ENCODE peak calls at places on chromosome 5, in five cellular contexts. O is astrocyte; G is mammary epithelial cell; H is ovary; Z is CD8-positive, alpha-beta T cell. A is an unnamed sample.
A peak's percentile ranks its signal among the peaks of the same experiment; 100 is the strongest.

GRCh38 chr5:122605236-122605635 is 169.6 kb upstream of the SNX2 start:
- DNase-seq in Z (no peak), G (no peak), O (no peak), H (no peak), A (no peak)

GRCh38 chr5:54021413-54022155 is 288.8 kb downstream of the ARL15 start:
- DNase-seq in O (peak; percentile 13), H (no peak), G (peak; percentile 10), Z (no peak), A (peak; percentile 62)

GRCh38 chr5:82359286-82359685 is 81.1 kb upstream of the RPS23 start:
- DNase-seq in O (peak; percentile 76), Z (no peak), G (peak; percentile 36), H (no peak), A (no peak)

GRCh38 chr5:66224273-66224672 is 80.2 kb downstream of the SREK1 start:
- DNase-seq in G (no peak), O (no peak), H (no peak), Z (no peak), A (no peak)

GRCh38 chr5:158953929-158954534 is 145.7 kb downstream of the EBF1 start:
- DNase-seq in Z (no peak), H (no peak), G (no peak), O (no peak), A (peak; percentile 47)

GRCh38 chr5:109410389-109411174 is 808 bp upstream of the PJA2 start:
- DNase-seq in O (peak; percentile 62), G (peak; percentile 75), Z (peak; percentile 31), H (peak; percentile 87), A (peak; percentile 84)

GRCh38 chr5:179470191-179470590 is 80.2 kb upstream of the RUFY1 start:
- DNase-seq in H (no peak), O (no peak), Z (no peak), G (no peak), A (no peak)

GRCh38 chr5:21688655-21689054 is 1164.5 kb downstream of the CDH12 start:
- DNase-seq in O (peak; percentile 34), Z (no peak), H (no peak), G (peak; percentile 71), A (peak; percentile 8)

GRCh38 chr5:97728920-97729319 is 545.9 kb upstream of the RIOK2 start:
- DNase-seq in Z (no peak), G (no peak), O (peak; percentile 36), H (no peak), A (no peak)

GRCh38 chr5:7537573-7537972 is 141.6 kb downstream of the ADCY2 start:
- DNase-seq in G (no peak), Z (no peak), O (no peak), H (no peak), A (no peak)

GRCh38 chr5:73907164-73907563 is 281.2 kb downstream of the ARHGEF28 start:
- DNase-seq in O (no peak), G (no peak), H (no peak), Z (no peak), A (no peak)

GRCh38 chr5:88145205-88145602 is 123.4 kb downstream of the TMEM161B start:
- DNase-seq in H (no peak), Z (no peak), G (no peak), O (no peak), A (no peak)

GRCh38 chr5:144083185-144083584 is 87.3 kb downstream of the YIPF5 start:
- DNase-seq in O (no peak), Z (no peak), G (no peak), H (no peak), A (no peak)

GRCh38 chr5:106292654-106293053 is 1378.1 kb downstream of the EFNA5 start:
- DNase-seq in H (no peak), Z (no peak), O (peak; percentile 55), G (peak; percentile 6), A (peak; percentile 52)

DNA sequence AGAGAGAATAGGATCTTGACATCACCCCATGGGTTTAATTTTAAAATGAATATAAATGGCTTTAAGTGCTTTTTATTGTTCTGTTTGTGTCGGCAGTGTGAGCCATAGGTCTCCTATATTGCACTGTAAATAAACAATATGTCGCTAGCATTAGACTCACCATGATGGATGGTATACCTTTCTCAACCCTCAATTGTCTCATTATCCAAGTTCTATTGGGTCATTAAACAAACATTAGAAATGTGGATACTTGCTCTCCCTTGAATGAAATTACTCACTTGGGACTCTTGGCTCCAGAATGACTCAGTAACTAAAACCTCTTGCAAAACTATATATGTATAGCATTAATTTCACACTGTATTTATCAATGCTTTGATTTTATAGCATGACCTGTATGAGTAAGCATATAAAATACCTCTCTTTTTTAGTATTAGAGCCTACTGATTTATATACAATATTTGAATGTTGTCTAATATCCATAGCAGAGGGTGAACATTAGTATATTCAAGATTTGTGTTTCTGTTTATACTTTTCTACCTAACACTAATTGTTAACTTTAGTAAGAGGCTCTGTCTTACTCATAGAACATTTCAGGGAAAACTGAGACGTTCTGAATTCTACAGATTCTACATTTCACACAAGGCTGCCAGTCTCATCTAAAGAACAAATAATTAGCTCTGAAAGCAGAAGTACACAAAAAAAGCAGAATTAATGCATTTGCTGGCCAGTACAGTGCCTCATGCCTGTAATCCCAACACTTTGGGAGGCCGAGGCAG is 303.8 kb upstream of the PRR16 start:
- DNase-seq in Z (no peak), G (peak; percentile 85), O (peak; percentile 72), H (no peak), A (peak; percentile 73)
- H3K4me3 ChIP-seq in Z (no peak overlapping the region), G (no peak overlapping the region), O (no peak overlapping the region), H (no peak overlapping the region), A (no peak overlapping the region)

GRCh38 chr5:10981927-10982326 is 220.9 kb upstream of the DAP start:
- DNase-seq in H (no peak), Z (no peak), G (no peak), O (no peak), A (no peak)

GRCh38 chr5:10974850-10975249 is 213.8 kb upstream of the DAP start:
- DNase-seq in Z (no peak), O (no peak), G (no peak), H (no peak), A (no peak)

GRCh38 chr5:10975915-10976314 is 214.9 kb upstream of the DAP start:
- DNase-seq in O (peak; percentile 76), H (no peak), Z (no peak), G (no peak), A (no peak)

GRCh38 chr5:10973316-10973715 is 212.3 kb upstream of the DAP start:
- DNase-seq in O (no peak), Z (no peak), H (no peak), G (no peak), A (no peak)

GRCh38 chr5:10977011-10977410 is 216.0 kb upstream of the DAP start:
- DNase-seq in Z (no peak), O (no peak), H (no peak), G (no peak), A (no peak)
- TF ChIP-seq CTCF in Z (no peak), O (no peak), H (no peak), G (no peak), A (no peak)

GRCh38 chr5:141051526-141051876 is 327 bp downstream of the PCDHB1 start:
- DNase-seq in H (no peak), Z (no peak), O (no peak), G (no peak), A (no peak)

DNA sequence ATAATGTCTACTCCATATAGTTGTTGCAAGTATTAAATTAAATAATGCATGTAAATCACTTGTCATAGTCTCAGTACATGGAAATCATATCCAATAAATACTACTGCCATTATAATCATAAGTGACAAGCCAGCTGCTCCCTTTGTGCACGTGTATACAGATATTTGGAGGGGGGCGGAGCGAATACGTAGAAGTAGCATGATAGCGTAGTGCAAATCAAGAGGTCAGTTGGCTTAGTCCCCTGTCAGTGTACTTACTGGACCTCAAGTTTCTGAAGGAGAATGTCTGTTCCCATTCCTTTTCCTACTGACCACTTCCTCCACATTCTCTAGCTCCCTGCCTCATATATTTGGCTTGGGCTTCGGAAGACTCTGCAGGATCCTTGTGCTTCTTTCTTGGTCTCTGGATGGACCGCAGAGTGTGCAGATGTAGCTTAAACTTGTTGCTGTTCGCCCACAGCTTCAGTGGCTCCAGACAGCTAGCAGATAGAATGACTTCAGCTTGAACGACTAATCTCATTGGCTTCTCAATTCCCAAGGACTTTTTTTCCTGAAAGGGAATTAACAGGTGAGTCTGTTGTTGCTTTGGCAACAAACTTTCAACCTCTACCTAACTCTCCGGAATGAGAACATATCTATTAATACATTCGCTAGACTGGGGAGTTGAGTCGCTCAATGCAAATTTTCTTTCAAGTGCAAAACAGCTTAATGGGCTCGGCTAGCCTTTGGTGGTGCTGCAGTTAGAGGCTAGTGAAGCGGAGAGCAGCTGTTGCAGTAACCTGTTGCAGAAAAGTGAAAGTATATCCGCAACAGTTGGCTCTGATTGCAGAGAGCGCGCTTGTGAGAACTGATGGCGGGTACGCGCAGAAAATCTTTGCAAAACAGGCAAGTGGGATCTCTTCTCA is at the start of gene PCDHB1:
- DNase-seq in O (no peak), Z (no peak), H (no peak), G (peak; percentile 14), A (no peak)
- H3K4me3 ChIP-seq in O (no peak within 1 kb of the TSS), Z (peak within 1 kb of the TSS; percentile 23), H (peak within 1 kb of the TSS; percentile 30), G (peak within 1 kb of the TSS; percentile 43), A (no peak within 1 kb of the TSS)

GRCh38 chr5:114448496-114448895 is 86.6 kb downstream of the KCNN2 start:
- DNase-seq in G (no peak), H (no peak), O (no peak), Z (no peak), A (no peak)

GRCh38 chr5:114449836-114450515 is 88.1 kb downstream of the KCNN2 start:
- DNase-seq in Z (peak; percentile 10), O (peak; percentile 20), G (peak; percentile 29), H (peak; percentile 74), A (peak; percentile 37)

GRCh38 chr5:114450516-114450909 is 88.6 kb downstream of the KCNN2 start:
- DNase-seq in Z (no peak), G (no peak), H (no peak), O (no peak), A (peak; percentile 45)

GRCh38 chr5:114447084-114447773 is 85.4 kb downstream of the KCNN2 start:
- DNase-seq in H (no peak), G (no peak), Z (no peak), O (no peak), A (peak; percentile 24)
- TF ChIP-seq CTCF in H (no peak), G (peak; percentile 34), Z (no peak), O (peak; percentile 25), A (peak; percentile 28)

DNA sequence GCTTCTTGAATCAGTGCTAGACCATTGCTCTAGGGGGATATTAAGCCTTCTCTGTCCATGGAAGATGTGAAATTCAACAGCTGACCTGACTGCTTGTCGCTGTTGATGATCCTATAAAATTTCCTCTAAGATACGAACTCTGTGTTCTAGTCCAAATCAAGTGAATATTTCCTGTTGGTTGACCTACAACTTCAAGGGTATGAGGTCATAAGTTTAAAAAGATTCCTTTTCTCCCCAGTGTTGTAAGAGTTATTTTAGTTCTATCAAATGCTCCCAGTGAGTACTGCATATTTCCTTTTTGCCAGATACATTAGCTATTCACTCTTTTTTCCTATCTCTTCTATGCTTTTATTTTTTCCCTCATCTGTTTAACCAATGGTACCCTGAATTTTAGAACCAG is 102.9 kb upstream of the CCDC152 start:
- DNase-seq in G (no peak), Z (no peak), O (no peak), H (no peak), A (no peak)
- H3K4me3 ChIP-seq in G (no peak overlapping the region), Z (no peak overlapping the region), O (no peak overlapping the region), H (no peak overlapping the region), A (no peak overlapping the region)

A was measured in foreskin fibroblast.